ENCODE peak calls at places on chromosomes 4 and X, in four cellular contexts. One of them, this sample, is unnamed. For H3K36me3, the result is how much of the 10 kb centered on the place peaks cover.

GRCh38 chr4:182874158-182874855 is 42.9 kb downstream of the DCTD start:
- DNase-seq in ovary: no peak
- DNase-seq in right lobe of liver: no peak
- DNase-seq in brain microvascular endothelial cell: no peak
- DNase-seq in this sample: no peak

GRCh38 chr4:147782087-147782781 is 50.3 kb downstream of the ARHGAP10 start:
- DNase-seq in ovary: no peak
- DNase-seq in right lobe of liver: no peak
- DNase-seq in brain microvascular endothelial cell: no peak
- DNase-seq in this sample: no peak

GRCh38 chrX:64427787-64428186 is 32.5 kb upstream of the MTMR8 start:
- DNase-seq in ovary: no peak
- DNase-seq in right lobe of liver: no peak
- DNase-seq in brain microvascular endothelial cell: no peak
- DNase-seq in this sample: no peak

GRCh38 chrX:123481908-123482873 is 250.7 kb downstream of the THOC2 start:
- DNase-seq in ovary: no peak
- DNase-seq in right lobe of liver: no peak
- DNase-seq in brain microvascular endothelial cell: no peak
- DNase-seq in this sample: no peak

GRCh38 chr4:25539241-25539640 is 116.4 kb upstream of the SLC34A2 start:
- DNase-seq in ovary: no peak
- DNase-seq in right lobe of liver: no peak
- DNase-seq in brain microvascular endothelial cell: no peak
- DNase-seq in this sample: no peak

GRCh38 chr4:80913381-80913780 is 117.1 kb upstream of the BMP3 start:
- DNase-seq in ovary: no peak
- DNase-seq in right lobe of liver: no peak
- DNase-seq in brain microvascular endothelial cell: no peak
- DNase-seq in this sample: no peak

GRCh38 chr4:16157609-16158503 is 68.4 kb downstream of the TAPT1 start:
- DNase-seq in ovary: no peak
- DNase-seq in right lobe of liver: no peak
- DNase-seq in brain microvascular endothelial cell: no peak
- DNase-seq in this sample: no peak

GRCh38 chr4:168335621-168336020 is 17.1 kb upstream of the DDX60 start:
- DNase-seq in ovary: no peak
- DNase-seq in right lobe of liver: no peak
- DNase-seq in brain microvascular endothelial cell: peak
- DNase-seq in this sample: no peak

GRCh38 chrX:39689374-39690104 is 408.2 kb downstream of the BCOR start:
- DNase-seq in ovary: no peak
- DNase-seq in right lobe of liver: no peak
- DNase-seq in brain microvascular endothelial cell: no peak
- DNase-seq in this sample: no peak

GRCh38 chrX:49122499-49122898 is 1.0 kb downstream of the GPKOW start:
- DNase-seq in ovary: no peak
- DNase-seq in right lobe of liver: no peak
- DNase-seq in brain microvascular endothelial cell: no peak
- DNase-seq in this sample: no peak
- H3K4me3 ChIP-seq in ovary: peak
- H3K4me3 ChIP-seq in right lobe of liver: no peak
- H3K4me3 ChIP-seq in brain microvascular endothelial cell: peak
- H3K4me3 ChIP-seq in this sample: peak

GRCh38 chrX:154367474-154368308 is 6.7 kb downstream of the FLNA start:
- DNase-seq in ovary: no peak
- DNase-seq in right lobe of liver: no peak
- DNase-seq in brain microvascular endothelial cell: no peak
- DNase-seq in this sample: no peak
- H3K36me3 ChIP-seq in ovary: under half
- H3K36me3 ChIP-seq in right lobe of liver: under half
- H3K36me3 ChIP-seq in brain microvascular endothelial cell: half or more
- H3K36me3 ChIP-seq in this sample: under half

GRCh38 chr4:4254666-4255065 is 6.6 kb upstream of the TMEM128 start:
- DNase-seq in ovary: no peak
- DNase-seq in right lobe of liver: peak
- DNase-seq in brain microvascular endothelial cell: no peak
- DNase-seq in this sample: no peak

GRCh38 chr4:4256799-4257198 is 8.8 kb upstream of the TMEM128 start:
- DNase-seq in ovary: peak
- DNase-seq in right lobe of liver: no peak
- DNase-seq in brain microvascular endothelial cell: no peak
- DNase-seq in this sample: no peak

GRCh38 chr4:4260185-4260751 is 12.2 kb upstream of the TMEM128 start:
- DNase-seq in ovary: no peak
- DNase-seq in right lobe of liver: no peak
- DNase-seq in brain microvascular endothelial cell: peak
- DNase-seq in this sample: no peak

GRCh38 chr4:4254179-4254578 is 6.2 kb upstream of the TMEM128 start:
- DNase-seq in ovary: no peak
- DNase-seq in right lobe of liver: no peak
- DNase-seq in brain microvascular endothelial cell: no peak
- DNase-seq in this sample: no peak

DNA sequence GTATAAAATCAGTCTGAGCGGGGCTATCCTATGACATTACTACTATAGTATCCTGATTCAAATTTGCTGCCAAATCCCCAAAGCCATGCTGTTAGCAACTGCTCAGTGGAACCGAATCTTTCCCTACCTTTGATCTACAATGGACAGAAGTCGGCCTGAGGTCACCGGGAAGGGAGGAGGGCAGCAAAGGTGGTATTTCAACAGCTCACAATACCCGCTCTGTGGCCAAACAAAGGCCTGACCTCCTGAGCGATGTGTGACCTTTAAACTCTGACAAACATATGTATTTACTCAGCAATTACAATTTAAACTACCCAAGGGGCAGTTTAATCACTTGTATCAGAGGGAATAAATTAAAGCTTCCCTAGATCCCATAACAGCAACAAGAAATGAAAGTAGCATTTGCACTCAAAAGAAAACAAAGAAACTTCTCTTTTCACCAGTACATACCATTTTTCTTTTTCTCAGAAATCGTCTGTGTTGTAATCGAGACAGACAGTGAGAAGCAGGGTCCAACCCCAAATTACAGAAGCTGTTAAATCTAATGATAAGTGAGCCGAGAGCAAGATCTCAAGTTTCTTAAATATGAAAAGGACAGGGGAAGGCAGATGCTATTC is 11.6 kb upstream of the TMEM128 start:
- DNase-seq in ovary: no peak
- DNase-seq in right lobe of liver: peak
- DNase-seq in brain microvascular endothelial cell: no peak
- DNase-seq in this sample: no peak
- H3K27ac ChIP-seq in ovary: no peak
- H3K27ac ChIP-seq in right lobe of liver: peak
- H3K27ac ChIP-seq in brain microvascular endothelial cell: no peak
- H3K27ac ChIP-seq in this sample: no peak

DNA sequence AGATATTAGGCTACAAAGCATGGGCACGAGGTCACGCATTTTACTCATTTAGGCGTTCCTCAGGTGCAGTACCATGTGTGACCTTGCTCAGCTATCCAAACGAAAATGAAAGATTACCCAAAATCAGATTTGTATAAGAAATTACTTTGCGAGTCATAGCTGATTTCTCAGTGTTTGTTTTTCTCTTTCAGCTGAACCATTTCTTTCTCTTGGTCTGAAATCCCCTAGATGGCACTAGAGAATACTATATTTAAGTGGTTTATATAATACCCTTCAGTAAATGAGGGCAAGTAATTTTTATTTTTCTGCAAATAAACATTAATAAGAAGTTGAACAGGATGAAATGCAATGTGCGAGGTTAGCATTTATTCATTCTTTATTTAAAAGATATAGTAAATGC is 496.6 kb downstream of the STIM2 start:
- DNase-seq in ovary: no peak
- DNase-seq in right lobe of liver: no peak
- DNase-seq in brain microvascular endothelial cell: no peak
- DNase-seq in this sample: no peak
- H3K4me3 ChIP-seq in ovary: no peak
- H3K4me3 ChIP-seq in right lobe of liver: no peak
- H3K4me3 ChIP-seq in brain microvascular endothelial cell: no peak
- H3K4me3 ChIP-seq in this sample: no peak

GRCh38 chr4:73075832-73076231 is 6.3 kb upstream of the COX18 start:
- DNase-seq in ovary: no peak
- DNase-seq in right lobe of liver: no peak
- DNase-seq in brain microvascular endothelial cell: no peak
- DNase-seq in this sample: no peak
- H3K36me3 ChIP-seq in ovary: under half
- H3K36me3 ChIP-seq in right lobe of liver: under half
- H3K36me3 ChIP-seq in brain microvascular endothelial cell: under half
- H3K36me3 ChIP-seq in this sample: half or more

DNA sequence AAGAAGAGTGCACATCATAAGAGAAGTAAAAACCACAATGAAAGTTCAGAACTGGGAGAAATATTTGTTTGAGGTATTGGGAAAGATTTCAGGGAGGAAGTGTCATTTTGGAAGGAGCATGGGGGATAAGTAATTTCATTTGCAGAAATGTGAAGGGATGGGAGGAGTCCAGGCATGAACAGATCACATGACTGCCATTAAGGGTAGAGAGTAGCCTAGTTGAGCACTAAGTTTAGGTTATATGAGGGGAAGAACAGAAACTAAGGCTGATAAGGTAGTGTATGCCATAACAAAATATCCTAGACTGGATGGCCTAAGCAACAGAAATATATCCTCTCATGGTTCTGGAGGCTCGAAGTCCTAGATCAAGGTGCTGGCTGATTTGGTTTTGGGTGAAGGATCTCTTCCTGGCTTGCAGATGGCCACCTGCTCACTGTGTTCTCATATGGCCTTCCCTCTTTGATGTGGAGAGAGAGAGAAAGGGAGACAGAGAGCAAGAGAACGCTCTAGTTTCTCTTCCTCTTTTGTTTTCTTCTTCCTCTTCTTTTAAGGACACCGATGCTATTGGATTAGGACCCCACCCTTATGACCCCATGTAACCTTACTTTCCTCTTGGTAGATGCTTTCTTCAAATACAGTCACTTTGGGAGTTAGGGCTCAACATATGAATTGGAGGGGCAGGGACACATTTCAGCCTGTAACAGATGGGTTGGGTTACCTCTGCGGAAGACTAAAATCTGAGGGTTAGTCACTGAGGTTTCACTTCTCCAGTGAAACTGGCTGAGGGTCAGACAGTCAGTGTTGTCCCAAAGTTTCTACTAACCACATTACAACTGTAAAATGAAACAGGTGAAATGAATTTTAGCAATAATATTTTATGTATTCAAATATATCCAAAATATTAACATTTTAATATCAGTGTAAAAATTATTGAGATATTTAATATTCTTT is 77.9 kb downstream of the EGF start:
- DNase-seq in ovary: no peak
- DNase-seq in right lobe of liver: no peak
- DNase-seq in brain microvascular endothelial cell: no peak
- DNase-seq in this sample: no peak
- H3K27ac ChIP-seq in ovary: no peak
- H3K27ac ChIP-seq in right lobe of liver: no peak
- H3K27ac ChIP-seq in brain microvascular endothelial cell: no peak
- H3K27ac ChIP-seq in this sample: no peak